ENCODE peak calls at places on chromosomes 6 and 20, in seven cellular contexts. A is esophagus squamous epithelium; U is WTC11; Y is stimulated activated CD4-positive, alpha-beta T cell treated with anti-CD3 and anti-CD28 coated beads, Interleukin-2, amount 100 ng/mL, for 48 hours; T is MV-4-11; V is activated T-cell treated with anti-CD3 and anti-CD28 coated beads for 1 hour; C is cardiac muscle cell. B is an unnamed sample.

GRCh38 chr6:3943373-3943772 is 94.2 kb downstream of the FAM50B start:
- DNase-seq in A (no peak), U (no peak), Y (no peak), T (no peak), V (no peak), C (no peak), B (no peak)

GRCh38 chr6:110628330-110628729 is 151.9 kb upstream of the SLC22A16 start:
- DNase-seq in A (no peak), U (no peak), Y (no peak), T (no peak), V (no peak), C (no peak), B (no peak)

GRCh38 chr6:132101550-132101949 is 150.4 kb upstream of the CCN2 start:
- DNase-seq in A (no peak), U (no peak), Y (no peak), T (no peak), V (no peak), C (no peak), B (no peak)

GRCh38 chr6:14468656-14469321 is 351.2 kb downstream of the CD83 start:
- DNase-seq in A (no peak), U (no peak), Y (no peak), T (no peak), V (no peak), C (no peak), B (no peak)

GRCh38 chr6:21885532-21886089 is 292.1 kb downstream of the SOX4 start:
- DNase-seq in A (no peak), U (no peak), Y (no peak), T (no peak), V (no peak), C (peak; percentile 76), B (no peak)

GRCh38 chr6:161369339-161369738 is 95.5 kb upstream of the AGPAT4 start:
- DNase-seq in A (no peak), U (no peak), Y (no peak), T (peak; percentile 96), V (no peak), C (no peak), B (no peak)

GRCh38 chr20:401682-402495 is 6.2 kb upstream of the RBCK1 start:
- DNase-seq in A (no peak), U (no peak), Y (no peak), T (peak; percentile 4), V (no peak), C (no peak), B (no peak)

GRCh38 chr20:45080867-45081616 is 19.9 kb downstream of the KCNS1 start:
- DNase-seq in A (no peak), U (no peak), Y (no peak), T (no peak), V (no peak), C (peak; percentile 3), B (no peak)

GRCh38 chr20:10653593-10654288 is 20.1 kb downstream of the JAG1 start:
- DNase-seq in A (no peak), U (no peak), Y (no peak), T (no peak), V (no peak), C (peak; percentile 45), B (no peak)

GRCh38 chr20:20010639-20011500 is 6.3 kb upstream of the NAA20 start:
- DNase-seq in A (no peak), U (no peak), Y (no peak), T (no peak), V (no peak), C (no peak), B (no peak)

GRCh38 chr6:62371840-62372239 is 85.8 kb upstream of the KHDRBS2 start:
- DNase-seq in A (no peak), U (no peak), Y (no peak), T (no peak), V (no peak), C (no peak), B (no peak)

GRCh38 chr20:11626551-11626950 is 291.1 kb upstream of the BTBD3 start:
- DNase-seq in A (no peak), U (no peak), Y (no peak), T (no peak), V (no peak), C (no peak), B (no peak)

GRCh38 chr6:147382945-147383554 is 125.4 kb upstream of the SAMD5 start:
- DNase-seq in A (no peak), U (no peak), Y (no peak), T (peak; percentile 10), V (no peak), C (peak; percentile 37), B (no peak)

GRCh38 chr6:154370545-154370944 is 13.9 kb upstream of the IPCEF1 start:
- DNase-seq in A (no peak), U (no peak), Y (no peak), T (peak; percentile 52), V (no peak), C (peak; percentile 30), B (no peak)

GRCh38 chr20:19975436-19975799 is 41.7 kb upstream of the NAA20 start:
- DNase-seq in A (no peak), U (no peak), Y (no peak), T (no peak), V (no peak), C (no peak), B (no peak)

GRCh38 chr6:31717499-31718222 is 2.5 kb downstream of the LY6G6D start:
- DNase-seq in A (no peak), U (peak; percentile 71), Y (no peak), T (no peak), V (no peak), C (peak; percentile 25), B (no peak)

GRCh38 chr6:137231895-137232294 is 12.7 kb upstream of the IFNGR1 start:
- DNase-seq in A (no peak), U (no peak), Y (no peak), T (peak; percentile 30), V (no peak), C (no peak), B (no peak)

GRCh38 chr6:52635049-52635577 is 35.8 kb upstream of the TMEM14A start:
- DNase-seq in A (no peak), U (no peak), Y (peak; percentile 6), T (no peak), V (no peak), C (no peak), B (no peak)

GRCh38 chr6:2021713-2022125 is 223.7 kb downstream of the GMDS start:
- DNase-seq in A (no peak), U (no peak), Y (no peak), T (peak; percentile 12), V (no peak), C (no peak), B (no peak)

GRCh38 chr6:72500669-72501068 is 121.2 kb upstream of the KCNQ5 start:
- DNase-seq in A (no peak), U (no peak), Y (no peak), T (no peak), V (no peak), C (no peak), B (no peak)

GRCh38 chr6:113824411-113824810 is 32.7 kb upstream of the MARCKS start:
- DNase-seq in A (no peak), U (no peak), Y (no peak), T (no peak), V (no peak), C (no peak), B (no peak)

GRCh38 chr6:168032383-168032760 is 34.9 kb downstream of the KIF25 start:
- DNase-seq in A (no peak), U (no peak), Y (no peak), T (peak; percentile 84), V (no peak), C (no peak), B (no peak)

GRCh38 chr6:35044771-35045275 is 96.3 kb downstream of the TCP11 start:
- DNase-seq in A (no peak), U (no peak), Y (no peak), T (peak; percentile 67), V (no peak), C (no peak), B (no peak)

GRCh38 chr6:4971851-4972250 is 32.0 kb downstream of the RPP40 start:
- DNase-seq in A (no peak), U (no peak), Y (no peak), T (no peak), V (no peak), C (no peak), B (no peak)

GRCh38 chr6:169253745-169254238 is at the start of gene THBS2:
- DNase-seq in A (no peak), U (no peak), Y (no peak), T (no peak), V (no peak), C (peak; percentile 23), B (no peak)

GRCh38 chr6:31450736-31451135 is 47.2 kb upstream of the MICB start:
- DNase-seq in A (no peak), U (no peak), Y (no peak), T (no peak), V (no peak), C (no peak), B (no peak)

GRCh38 chr6:12083763-12084162 is 71.7 kb downstream of the HIVEP1 start:
- DNase-seq in A (no peak), U (no peak), Y (no peak), T (no peak), V (no peak), C (no peak), B (no peak)

GRCh38 chr6:44039191-44039719 is 88.0 kb downstream of the MRPL14 start:
- DNase-seq in A (no peak), U (no peak), Y (no peak), T (no peak), V (no peak), C (no peak), B (no peak)

GRCh38 chr6:33764036-33764435 is 17.3 kb upstream of the IP6K3 start:
- DNase-seq in A (no peak), U (no peak), Y (no peak), T (no peak), V (no peak), C (no peak), B (no peak)

GRCh38 chr20:58231678-58232077 is 3.2 kb upstream of the ANKRD60 start:
- DNase-seq in A (no peak), U (no peak), Y (no peak), T (no peak), V (no peak), C (peak; percentile 71), B (no peak)

B was measured in stimulated activated CD8-positive, alpha-beta memory T cell treated with anti-CD3 and anti-CD28 coated beads, Interleukin-7, amount 100 ng/mL, for 24 hours.